ENCODE peak calls at places on chromosomes 3 and 15, in ten cellular contexts. T is left cardiac atrium; B is heart left ventricle; I is activated CD4-positive, alpha-beta T cell treated with anti-CD3 and anti-CD28 coated beads for 24 hours; U is heart right ventricle; W is ACHN; J is tibial artery; E is naive thymus-derived CD4-positive, alpha-beta T cell; K is HTR-8/SVneo; Y is thoracic aorta. Z is an unnamed sample.

GRCh38 chr3:19013879-19014278 is 134.4 kb upstream of the KCNH8 start:
- DNase-seq in T (no peak), W (no peak), J (no peak), U (no peak), Y (no peak), K (no peak), I (no peak), B (no peak), E (no peak), Z (no peak)

GRCh38 chr3:127775398-127776109 is 46.8 kb downstream of the MGLL start:
- DNase-seq in W (no peak), E (no peak), J (peak; percentile 68), Y (no peak), B (peak; percentile 68), I (no peak), U (peak; percentile 64), T (peak; percentile 54), K (peak; percentile 21), Z (peak; percentile 32)

GRCh38 chr3:115833074-115833473 is 209.8 kb downstream of the GAP43 start:
- DNase-seq in I (no peak), U (no peak), J (no peak), W (no peak), K (no peak), B (no peak), Y (no peak), E (no peak), T (no peak), Z (no peak)

GRCh38 chr3:12496453-12496761 is 12.1 kb downstream of the TSEN2 start:
- DNase-seq in W (no peak), J (no peak), I (no peak), B (no peak), U (no peak), E (no peak), Y (no peak), K (no peak), T (no peak), Z (no peak)

GRCh38 chr3:37968784-37969600 is 21.6 kb upstream of the VILL start:
- DNase-seq in E (no peak), J (no peak), I (no peak), B (no peak), Y (no peak), K (no peak), U (no peak), W (no peak), T (no peak), Z (no peak)

GRCh38 chr15:38842991-38843610 is 278.5 kb upstream of the RASGRP1 start:
- DNase-seq in K (no peak), E (no peak), T (no peak), B (no peak), W (no peak), J (no peak), U (no peak), Y (no peak), I (no peak), Z (no peak)

GRCh38 chr3:188299068-188299467 is 145.1 kb downstream of the LPP start:
- DNase-seq in E (no peak), K (no peak), U (no peak), J (no peak), I (no peak), T (no peak), W (no peak), B (no peak), Y (no peak), Z (no peak)

GRCh38 chr3:44992555-44993470 is 16.8 kb downstream of the EXOSC7 start:
- DNase-seq in B (no peak), I (no peak), T (no peak), K (no peak), Y (no peak), U (no peak), W (no peak), J (no peak), E (no peak), Z (no peak)

GRCh38 chr3:32384938-32385337 is 6.7 kb upstream of the CMTM7 start:
- DNase-seq in B (peak; percentile 29), I (no peak), T (peak; percentile 40), J (no peak), K (no peak), U (no peak), E (no peak), W (no peak), Y (no peak), Z (no peak)

GRCh38 chr15:50773389-50773788 is 7.9 kb upstream of the SPPL2A start:
- DNase-seq in K (no peak), B (no peak), J (no peak), Y (no peak), E (no peak), U (no peak), T (no peak), I (no peak), W (no peak), Z (no peak)

GRCh38 chr3:25069970-25070369 is 358.1 kb upstream of the RARB start:
- DNase-seq in U (no peak), E (no peak), T (no peak), I (no peak), B (no peak), K (no peak), J (no peak), Y (no peak), W (no peak), Z (no peak)

GRCh38 chr3:115602194-115602593 is 21.1 kb upstream of the GAP43 start:
- DNase-seq in Y (no peak), E (no peak), W (no peak), U (no peak), J (no peak), K (no peak), I (no peak), B (no peak), T (no peak), Z (no peak)

GRCh38 chr15:57334257-57334656 is 42.0 kb upstream of the CGNL1 start:
- DNase-seq in W (no peak), U (no peak), T (peak; percentile 61), J (no peak), I (no peak), K (peak; percentile 51), Y (no peak), E (no peak), B (no peak), Z (no peak)

GRCh38 chr15:90859234-90860131 is 8.9 kb upstream of the FURIN start:
- DNase-seq in E (no peak), B (no peak), K (no peak), Y (no peak), W (no peak), I (no peak), U (no peak), J (no peak), T (no peak), Z (no peak)

GRCh38 chr3:152236741-152237140 is 32.0 kb upstream of the MBNL1 start:
- DNase-seq in J (no peak), T (no peak), E (no peak), I (no peak), W (no peak), B (no peak), K (no peak), U (no peak), Y (no peak), Z (no peak)

GRCh38 chr15:50873935-50874353 is 34.5 kb upstream of the AP4E1 start:
- DNase-seq in U (no peak), T (no peak), J (no peak), I (no peak), E (no peak), B (no peak), W (no peak), Y (no peak), K (no peak), Z (no peak)

GRCh38 chr3:114331007-114331406 is 37.2 kb downstream of the TIGIT start:
- DNase-seq in I (no peak), E (no peak), U (no peak), K (no peak), T (no peak), B (no peak), J (no peak), W (no peak), Y (no peak), Z (no peak)

GRCh38 chr15:85810075-85810474 is 15.3 kb upstream of the KLHL25 start:
- DNase-seq in E (no peak), W (no peak), I (no peak), T (no peak), K (no peak), B (no peak), U (no peak), Y (no peak), J (no peak), Z (no peak)

GRCh38 chr3:195087321-195087720 is 183.6 kb downstream of the XXYLT1 start:
- DNase-seq in J (no peak), U (no peak), T (no peak), Y (no peak), B (no peak), K (no peak), I (no peak), E (no peak), W (no peak), Z (no peak)

GRCh38 chr3:10142707-10143560 is 1.4 kb downstream of the VHL start:
- DNase-seq in W (no peak), K (no peak), T (no peak), E (no peak), Y (no peak), U (no peak), J (no peak), I (no peak), B (no peak), Z (no peak)

GRCh38 chr3:61788623-61789507 is 227.5 kb downstream of the PTPRG start:
- DNase-seq in K (no peak), W (no peak), J (no peak), B (no peak), I (no peak), Y (no peak), T (no peak), U (no peak), E (no peak), Z (no peak)

GRCh38 chr3:15959434-15959811 is 161.6 kb upstream of the ANKRD28 start:
- DNase-seq in K (no peak), B (no peak), Y (no peak), E (no peak), T (no peak), W (no peak), J (no peak), I (no peak), U (no peak), Z (no peak)

GRCh38 chr3:122200681-122201080 is 17.2 kb downstream of the CASR start:
- DNase-seq in U (no peak), B (no peak), T (no peak), Y (no peak), W (no peak), J (no peak), I (no peak), E (no peak), K (no peak), Z (no peak)

GRCh38 chr15:45703670-45704328 is 69.0 kb downstream of the SQOR start:
- DNase-seq in W (peak; percentile 3), U (no peak), T (no peak), K (no peak), I (no peak), J (no peak), E (no peak), B (no peak), Y (no peak), Z (no peak)